ENCODE peak calls at places on chromosomes 6 and 20, in six cellular contexts. One of them, this sample, is unnamed.

GRCh38 chr20:63685269-63686026 is 11.0 kb upstream of the TNFRSF6B start:
- DNase-seq in HepG2: no peak
- DNase-seq in A549: no peak
- DNase-seq in GM12878: no peak
- DNase-seq in endothelial cell of umbilical vein: no peak
- DNase-seq in K562: no peak
- DNase-seq in this sample: no peak

GRCh38 chr6:116278853-116279231 is 888 bp downstream of the TSPYL1 start:
- DNase-seq in HepG2: peak
- DNase-seq in A549: peak
- DNase-seq in GM12878: no peak
- DNase-seq in endothelial cell of umbilical vein: no peak
- DNase-seq in K562: peak
- DNase-seq in this sample: no peak

GRCh38 chr6:145400508-145400907 is 334.8 kb downstream of the EPM2A start:
- DNase-seq in HepG2: no peak
- DNase-seq in A549: no peak
- DNase-seq in GM12878: no peak
- DNase-seq in endothelial cell of umbilical vein: no peak
- DNase-seq in K562: no peak
- DNase-seq in this sample: no peak

GRCh38 chr6:13038315-13039261 is 289.7 kb downstream of the TBC1D7 start:
- DNase-seq in HepG2: no peak
- DNase-seq in A549: no peak
- DNase-seq in GM12878: no peak
- DNase-seq in endothelial cell of umbilical vein: peak
- DNase-seq in K562: no peak
- DNase-seq in this sample: peak

GRCh38 chr20:31565699-31566331 is 39.3 kb upstream of the ID1 start:
- DNase-seq in HepG2: no peak
- DNase-seq in A549: peak
- DNase-seq in GM12878: no peak
- DNase-seq in endothelial cell of umbilical vein: no peak
- DNase-seq in K562: no peak
- DNase-seq in this sample: no peak

GRCh38 chr20:62887147-62887859 is 25.7 kb upstream of the TCFL5 start:
- DNase-seq in HepG2: peak
- DNase-seq in A549: no peak
- DNase-seq in GM12878: no peak
- DNase-seq in endothelial cell of umbilical vein: peak
- DNase-seq in K562: peak
- DNase-seq in this sample: no peak

GRCh38 chr6:35206346-35206745 is 7.4 kb upstream of the SCUBE3 start:
- DNase-seq in HepG2: no peak
- DNase-seq in A549: no peak
- DNase-seq in GM12878: no peak
- DNase-seq in endothelial cell of umbilical vein: no peak
- DNase-seq in K562: no peak
- DNase-seq in this sample: no peak

GRCh38 chr6:44176935-44177509 is 18.4 kb downstream of the CAPN11 start:
- DNase-seq in HepG2: no peak
- DNase-seq in A549: no peak
- DNase-seq in GM12878: peak
- DNase-seq in endothelial cell of umbilical vein: peak
- DNase-seq in K562: no peak
- DNase-seq in this sample: peak

GRCh38 chr6:117496383-117496990 is 14.0 kb downstream of the DCBLD1 start:
- DNase-seq in HepG2: no peak
- DNase-seq in A549: no peak
- DNase-seq in GM12878: no peak
- DNase-seq in endothelial cell of umbilical vein: peak
- DNase-seq in K562: no peak
- DNase-seq in this sample: no peak

GRCh38 chr6:11772109-11772830 is 6.3 kb downstream of the ADTRP start:
- DNase-seq in HepG2: no peak
- DNase-seq in A549: peak
- DNase-seq in GM12878: no peak
- DNase-seq in endothelial cell of umbilical vein: peak
- DNase-seq in K562: peak
- DNase-seq in this sample: peak

GRCh38 chr6:137241481-137242011 is 22.4 kb upstream of the IFNGR1 start:
- DNase-seq in HepG2: peak
- DNase-seq in A549: peak
- DNase-seq in GM12878: no peak
- DNase-seq in endothelial cell of umbilical vein: no peak
- DNase-seq in K562: no peak
- DNase-seq in this sample: no peak

GRCh38 chr6:166633732-166634535 is 6.9 kb upstream of the RPS6KA2 start:
- DNase-seq in HepG2: peak
- DNase-seq in A549: no peak
- DNase-seq in GM12878: no peak
- DNase-seq in endothelial cell of umbilical vein: no peak
- DNase-seq in K562: peak
- DNase-seq in this sample: peak

GRCh38 chr20:38125157-38126056 is 39.7 kb downstream of the TGM2 start:
- DNase-seq in HepG2: peak
- DNase-seq in A549: peak
- DNase-seq in GM12878: no peak
- DNase-seq in endothelial cell of umbilical vein: peak
- DNase-seq in K562: no peak
- DNase-seq in this sample: no peak
- TF ChIP-seq MYC in HepG2: no peak
- TF ChIP-seq MYC in A549: no peak
- TF ChIP-seq MYC in GM12878: no peak
- TF ChIP-seq MYC in endothelial cell of umbilical vein: peak
- TF ChIP-seq MYC in K562: no peak
- TF ChIP-seq MYC in this sample: no peak

DNA sequence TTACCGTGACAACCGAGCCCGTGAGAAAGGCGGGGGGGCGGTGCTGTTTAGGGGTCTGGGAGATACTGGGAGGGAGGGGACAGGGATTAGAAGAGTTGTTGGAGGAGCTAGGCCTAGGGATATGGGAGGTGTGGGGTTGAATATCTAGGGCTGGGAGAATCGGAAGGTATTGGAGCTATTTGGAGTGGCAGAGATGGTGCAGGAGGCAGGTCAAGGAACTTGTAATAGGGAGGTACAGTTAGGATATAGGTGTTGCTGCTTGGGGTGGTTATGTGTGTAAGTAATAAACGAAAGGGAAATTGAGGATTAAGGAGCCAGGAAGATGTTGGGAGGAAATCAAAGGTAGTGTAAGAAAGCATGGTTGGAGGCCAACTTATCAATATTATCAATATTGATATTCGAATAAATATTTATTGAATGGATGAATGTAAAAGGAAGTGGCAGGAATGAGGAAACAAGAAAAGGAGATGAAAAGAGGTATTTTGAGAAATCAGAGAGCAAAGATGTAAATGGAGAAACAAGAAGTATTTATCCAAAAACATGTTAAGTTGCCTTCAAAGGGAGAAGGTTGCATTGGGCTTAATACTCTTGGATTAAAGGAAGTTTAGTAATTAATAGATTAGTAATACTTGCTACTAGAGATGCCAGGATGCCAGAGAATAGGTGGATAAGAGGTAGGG is 602 bp downstream of the PPP1R11 start:
- DNase-seq in HepG2: no peak
- DNase-seq in A549: no peak
- DNase-seq in GM12878: no peak
- DNase-seq in endothelial cell of umbilical vein: no peak
- DNase-seq in K562: no peak
- DNase-seq in this sample: no peak
- TF ChIP-seq MAX in HepG2: no peak
- TF ChIP-seq MAX in A549: no peak
- TF ChIP-seq MAX in GM12878: no peak
- TF ChIP-seq MAX in endothelial cell of umbilical vein: no peak
- TF ChIP-seq MAX in K562: no peak
- TF ChIP-seq MAX in this sample: no peak

GRCh38 chr6:156878688-156879087 is 101.5 kb downstream of the ARID1B start:
- DNase-seq in HepG2: no peak
- DNase-seq in A549: no peak
- DNase-seq in GM12878: no peak
- DNase-seq in endothelial cell of umbilical vein: no peak
- DNase-seq in K562: no peak
- DNase-seq in this sample: no peak
- H3K4me3 ChIP-seq in HepG2: no peak
- H3K4me3 ChIP-seq in A549: no peak
- H3K4me3 ChIP-seq in GM12878: no peak
- H3K4me3 ChIP-seq in endothelial cell of umbilical vein: no peak
- H3K4me3 ChIP-seq in K562: no peak
- H3K4me3 ChIP-seq in this sample: no peak

DNA sequence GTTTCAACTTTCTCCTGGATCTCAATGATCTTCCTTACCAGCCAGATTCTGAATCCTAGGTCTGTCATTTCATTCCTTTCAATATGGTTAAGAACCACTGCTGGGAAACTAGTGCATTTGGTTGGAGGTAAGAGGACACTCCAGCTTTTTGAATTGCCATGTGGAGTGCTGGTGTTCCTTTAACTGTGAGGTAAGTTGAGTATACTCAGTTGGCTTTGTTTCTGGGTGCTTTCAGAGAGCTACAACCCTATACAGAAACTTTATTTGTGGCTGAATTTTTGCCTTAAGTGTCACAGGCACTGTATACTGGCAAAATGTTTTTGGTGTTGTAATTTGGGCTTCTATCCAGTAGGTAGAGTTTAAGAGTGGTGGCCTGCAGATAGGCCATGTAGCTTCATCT is 175.8 kb downstream of the TBC1D32 start:
- DNase-seq in HepG2: no peak
- DNase-seq in A549: no peak
- DNase-seq in GM12878: no peak
- DNase-seq in endothelial cell of umbilical vein: no peak
- DNase-seq in K562: no peak
- DNase-seq in this sample: no peak
- TF ChIP-seq MYC in HepG2: no peak
- TF ChIP-seq MYC in A549: no peak
- TF ChIP-seq MYC in GM12878: no peak
- TF ChIP-seq MYC in endothelial cell of umbilical vein: no peak
- TF ChIP-seq MYC in K562: no peak
- TF ChIP-seq MYC in this sample: no peak

GRCh38 chr20:17928211-17928611 is 40.4 kb downstream of the SNX5 start:
- DNase-seq in HepG2: no peak
- DNase-seq in A549: no peak
- DNase-seq in GM12878: no peak
- DNase-seq in endothelial cell of umbilical vein: no peak
- DNase-seq in K562: no peak
- DNase-seq in this sample: no peak

GRCh38 chr20:17925300-17925939 is 43.2 kb downstream of the SNX5 start:
- DNase-seq in HepG2: no peak
- DNase-seq in A549: no peak
- DNase-seq in GM12878: no peak
- DNase-seq in endothelial cell of umbilical vein: no peak
- DNase-seq in K562: peak
- DNase-seq in this sample: no peak

GRCh38 chr20:17925940-17926300 is 42.7 kb downstream of the SNX5 start:
- DNase-seq in HepG2: no peak
- DNase-seq in A549: no peak
- DNase-seq in GM12878: no peak
- DNase-seq in endothelial cell of umbilical vein: no peak
- DNase-seq in K562: no peak
- DNase-seq in this sample: no peak

GRCh38 chr20:17931513-17931912 is 37.1 kb downstream of the SNX5 start:
- DNase-seq in HepG2: no peak
- DNase-seq in A549: no peak
- DNase-seq in GM12878: no peak
- DNase-seq in endothelial cell of umbilical vein: no peak
- DNase-seq in K562: no peak
- DNase-seq in this sample: no peak

GRCh38 chr20:17928633-17929311 is 39.8 kb downstream of the SNX5 start:
- DNase-seq in HepG2: no peak
- DNase-seq in A549: no peak
- DNase-seq in GM12878: no peak
- DNase-seq in endothelial cell of umbilical vein: no peak
- DNase-seq in K562: no peak
- DNase-seq in this sample: no peak
- TF ChIP-seq MAX in HepG2: no peak
- TF ChIP-seq MAX in A549: no peak
- TF ChIP-seq MAX in GM12878: no peak
- TF ChIP-seq MAX in endothelial cell of umbilical vein: no peak
- TF ChIP-seq MAX in K562: no peak
- TF ChIP-seq MAX in this sample: no peak

GRCh38 chr6:125363360-125364121 is 61.8 kb upstream of the HDDC2 start:
- DNase-seq in HepG2: peak
- DNase-seq in A549: no peak
- DNase-seq in GM12878: no peak
- DNase-seq in endothelial cell of umbilical vein: peak
- DNase-seq in K562: peak
- DNase-seq in this sample: peak
- H3K4me3 ChIP-seq in HepG2: peak
- H3K4me3 ChIP-seq in A549: no peak
- H3K4me3 ChIP-seq in GM12878: no peak
- H3K4me3 ChIP-seq in endothelial cell of umbilical vein: peak
- H3K4me3 ChIP-seq in K562: no peak
- H3K4me3 ChIP-seq in this sample: no peak

DNA sequence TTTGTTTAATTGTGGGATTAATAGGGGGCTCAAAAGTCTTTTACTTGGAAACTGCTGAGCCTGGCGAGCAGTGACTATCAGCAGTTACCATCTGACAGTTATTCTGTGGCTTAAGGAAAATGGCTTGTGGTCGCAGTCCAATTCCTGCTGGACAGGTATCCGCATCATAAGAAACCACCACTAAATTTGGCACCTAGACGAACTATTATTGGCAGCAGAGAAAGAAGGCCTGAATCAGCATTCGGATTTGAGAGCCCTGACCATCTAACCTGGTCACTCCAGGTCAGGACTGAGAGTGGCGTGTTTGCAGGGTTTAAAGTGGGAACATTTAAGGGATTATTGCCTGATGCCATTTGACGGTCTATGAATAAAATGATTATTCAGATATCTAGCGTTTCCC is 146.4 kb downstream of the RPS12 start:
- DNase-seq in HepG2: no peak
- DNase-seq in A549: no peak
- DNase-seq in GM12878: no peak
- DNase-seq in endothelial cell of umbilical vein: no peak
- DNase-seq in K562: no peak
- DNase-seq in this sample: no peak
- TF ChIP-seq MYC in HepG2: no peak
- TF ChIP-seq MYC in A549: no peak
- TF ChIP-seq MYC in GM12878: no peak
- TF ChIP-seq MYC in endothelial cell of umbilical vein: no peak
- TF ChIP-seq MYC in K562: no peak
- TF ChIP-seq MYC in this sample: no peak

GRCh38 chr6:3868544-3868943 is 19.4 kb downstream of the FAM50B start:
- DNase-seq in HepG2: no peak
- DNase-seq in A549: no peak
- DNase-seq in GM12878: no peak
- DNase-seq in endothelial cell of umbilical vein: no peak
- DNase-seq in K562: no peak
- DNase-seq in this sample: no peak
- TF ChIP-seq MAX in HepG2: no peak
- TF ChIP-seq MAX in A549: no peak
- TF ChIP-seq MAX in GM12878: no peak
- TF ChIP-seq MAX in endothelial cell of umbilical vein: no peak
- TF ChIP-seq MAX in K562: no peak
- TF ChIP-seq MAX in this sample: no peak